ENCODE peak calls at places on chromosome 6, in ten cellular contexts. T, Y, P, K, R, Q, X, G, V and B are unnamed samples.

GRCh38 chr6:11911535-11911934 is 100.6 kb upstream of the HIVEP1 start:
- DNase-seq in Q (no peak), T (no peak), Y (no peak), V (no peak), K (peak; percentile 43), G (no peak), X (peak; percentile 51), P (no peak), R (no peak), B (no peak)

GRCh38 chr6:24242924-24243323 is 114.9 kb downstream of the DCDC2 start:
- DNase-seq in Q (no peak), V (no peak), K (no peak), X (no peak), R (no peak), T (no peak), Y (no peak), P (no peak), G (no peak), B (no peak)

GRCh38 chr6:167819640-167820039 is 7.1 kb upstream of the AFDN start:
- DNase-seq in T (no peak), K (no peak), X (no peak), P (no peak), Y (no peak), V (peak; percentile 66), Q (no peak), G (no peak), R (no peak), B (no peak)

GRCh38 chr6:70221025-70221714 is 81.7 kb downstream of the COL9A1 start:
- DNase-seq in G (no peak), X (peak; percentile 52), K (peak; percentile 15), V (no peak), R (no peak), Y (no peak), Q (no peak), P (no peak), T (peak; percentile 46), B (peak; percentile 29)

GRCh38 chr6:87396595-87397392 is 11.0 kb upstream of the CFAP206 start:
- DNase-seq in T (no peak), Q (no peak), P (no peak), Y (no peak), X (no peak), R (no peak), K (no peak), G (no peak), V (no peak), B (no peak)

GRCh38 chr6:99130897-99131873 is 183.4 kb upstream of the FBXL4 start:
- DNase-seq in Q (no peak), V (no peak), P (no peak), R (no peak), Y (no peak), K (no peak), X (no peak), T (no peak), G (no peak), B (no peak)

GRCh38 chr6:15443119-15443518 is 197.2 kb downstream of the JARID2 start:
- DNase-seq in R (no peak), G (no peak), Q (no peak), T (no peak), K (peak; percentile 91), X (peak; percentile 77), Y (no peak), P (peak; percentile 61), V (no peak), B (no peak)

GRCh38 chr6:52512199-52512598 is 64.7 kb downstream of the TRAM2 start:
- DNase-seq in T (no peak), Y (no peak), K (peak; percentile 94), Q (no peak), G (no peak), X (peak; percentile 90), R (no peak), P (no peak), V (peak; percentile 73), B (no peak)

GRCh38 chr6:71665931-71666330 is 220.4 kb upstream of the RIMS1 start:
- DNase-seq in P (peak; percentile 14), R (no peak), X (no peak), V (no peak), Q (no peak), T (no peak), Y (no peak), G (no peak), K (no peak), B (no peak)

GRCh38 chr6:83613378-83613777 is 95.5 kb downstream of the SNAP91 start:
- DNase-seq in P (no peak), Q (no peak), V (no peak), X (no peak), T (no peak), K (no peak), Y (no peak), R (no peak), G (no peak), B (no peak)